ENCODE peak calls at places on chromosome 3, in seven cellular contexts. L, D, J, R, C, Z and X are unnamed samples.

GRCh38 chr3:126926684-126927404 is 56.1 kb upstream of the PLXNA1 start:
- DNase-seq in L (peak; percentile 19), D (no peak), J (no peak), R (no peak), C (no peak), Z (no peak), X (no peak)

GRCh38 chr3:150411971-150412370 is 3.9 kb downstream of the TSC22D2 start:
- DNase-seq in L (no peak), D (no peak), J (no peak), R (no peak), C (no peak), Z (no peak), X (no peak)

GRCh38 chr3:51983578-51984268 is 388 bp downstream of the ACY1 start:
- DNase-seq in L (no peak), D (no peak), J (no peak), R (no peak), C (no peak), Z (no peak), X (no peak)

GRCh38 chr3:126529585-126530170 is 5.7 kb downstream of the CHST13 start:
- DNase-seq in L (no peak), D (no peak), J (no peak), R (no peak), C (no peak), Z (no peak), X (no peak)

GRCh38 chr3:143750856-143751255 is 97.4 kb downstream of the SLC9A9 start:
- DNase-seq in L (no peak), D (no peak), J (no peak), R (no peak), C (no peak), Z (no peak), X (no peak)

GRCh38 chr3:15478300-15478979 is 43.1 kb downstream of the COLQ start:
- DNase-seq in L (no peak), D (no peak), J (no peak), R (no peak), C (no peak), Z (no peak), X (no peak)

GRCh38 chr3:52834871-52835501 is at the start of gene MUSTN1:
- DNase-seq in L (no peak), D (no peak), J (no peak), R (no peak), C (no peak), Z (no peak), X (no peak)

GRCh38 chr3:111373861-111374260 is 168.1 kb upstream of the CD96 start:
- DNase-seq in L (no peak), D (no peak), J (no peak), R (no peak), C (no peak), Z (no peak), X (no peak)

GRCh38 chr3:128435561-128435960 is 31.1 kb downstream of the DNAJB8 start:
- DNase-seq in L (no peak), D (no peak), J (no peak), R (no peak), C (no peak), Z (no peak), X (no peak)